ENCODE peak calls at places on chromosome 16, in ten cellular contexts. One of them, this sample, is unnamed.

GRCh38 chr16:30649725-30650368 is 913 bp upstream of the PRR14 start:
- DNase-seq in body of pancreas: no peak
- DNase-seq in heart right ventricle: no peak
- DNase-seq in thoracic aorta: no peak
- DNase-seq in A673: no peak
- DNase-seq in heart left ventricle: no peak
- DNase-seq in cardiac muscle cell: no peak
- DNase-seq in DND-41: peak; percentile 21
- DNase-seq in neural progenitor cell: no peak
- DNase-seq in Panc1: no peak
- DNase-seq in this sample: no peak

GRCh38 chr16:15765880-15766279 is 90.9 kb downstream of the MYH11 start:
- DNase-seq in cardiac muscle cell: peak; percentile 63
- DNase-seq in Panc1: peak; percentile 36
- DNase-seq in A673: peak; percentile 78
- DNase-seq in heart left ventricle: peak; percentile 30
- DNase-seq in neural progenitor cell: peak; percentile 77
- DNase-seq in DND-41: peak; percentile 54
- DNase-seq in thoracic aorta: no peak
- DNase-seq in body of pancreas: peak; percentile 23
- DNase-seq in heart right ventricle: peak; percentile 52
- DNase-seq in this sample: no peak

GRCh38 chr16:15653227-15653626 is 3.2 kb downstream of the NDE1 start:
- DNase-seq in body of pancreas: no peak
- DNase-seq in A673: no peak
- DNase-seq in neural progenitor cell: no peak
- DNase-seq in heart right ventricle: peak; percentile 31
- DNase-seq in thoracic aorta: no peak
- DNase-seq in heart left ventricle: peak; percentile 28
- DNase-seq in Panc1: no peak
- DNase-seq in DND-41: no peak
- DNase-seq in cardiac muscle cell: no peak
- DNase-seq in this sample: no peak

GRCh38 chr16:53429221-53429943 is 4.9 kb upstream of the RBL2 start:
- DNase-seq in A673: peak; percentile 34
- DNase-seq in DND-41: no peak
- DNase-seq in Panc1: no peak
- DNase-seq in thoracic aorta: no peak
- DNase-seq in heart left ventricle: no peak
- DNase-seq in body of pancreas: peak; percentile 38
- DNase-seq in heart right ventricle: no peak
- DNase-seq in neural progenitor cell: no peak
- DNase-seq in cardiac muscle cell: no peak
- DNase-seq in this sample: no peak

GRCh38 chr16:83907926-83908325 is 9.0 kb downstream of the MLYCD start:
- DNase-seq in Panc1: no peak
- DNase-seq in cardiac muscle cell: no peak
- DNase-seq in neural progenitor cell: no peak
- DNase-seq in heart left ventricle: no peak
- DNase-seq in DND-41: no peak
- DNase-seq in body of pancreas: no peak
- DNase-seq in heart right ventricle: no peak
- DNase-seq in A673: no peak
- DNase-seq in thoracic aorta: no peak
- DNase-seq in this sample: no peak

GRCh38 chr16:64846966-64847365 is 274.9 kb downstream of the CDH11 start:
- DNase-seq in heart left ventricle: no peak
- DNase-seq in Panc1: no peak
- DNase-seq in DND-41: no peak
- DNase-seq in cardiac muscle cell: no peak
- DNase-seq in body of pancreas: no peak
- DNase-seq in thoracic aorta: no peak
- DNase-seq in neural progenitor cell: no peak
- DNase-seq in A673: no peak
- DNase-seq in heart right ventricle: no peak
- DNase-seq in this sample: no peak

GRCh38 chr16:83948914-83949723 is 3.9 kb upstream of the OSGIN1 start:
- DNase-seq in heart left ventricle: no peak
- DNase-seq in neural progenitor cell: no peak
- DNase-seq in body of pancreas: no peak
- DNase-seq in A673: no peak
- DNase-seq in thoracic aorta: no peak
- DNase-seq in DND-41: no peak
- DNase-seq in heart right ventricle: no peak
- DNase-seq in Panc1: no peak
- DNase-seq in cardiac muscle cell: no peak
- DNase-seq in this sample: no peak

GRCh38 chr16:4523686-4524085 is 14.9 kb downstream of the CDIP1 start:
- DNase-seq in heart right ventricle: no peak
- DNase-seq in cardiac muscle cell: no peak
- DNase-seq in heart left ventricle: no peak
- DNase-seq in Panc1: no peak
- DNase-seq in neural progenitor cell: no peak
- DNase-seq in body of pancreas: no peak
- DNase-seq in A673: no peak
- DNase-seq in DND-41: no peak
- DNase-seq in thoracic aorta: no peak
- DNase-seq in this sample: no peak

GRCh38 chr16:6483634-6484033 is 849.0 kb upstream of the RBFOX1 start:
- DNase-seq in thoracic aorta: no peak
- DNase-seq in cardiac muscle cell: peak; percentile 62
- DNase-seq in neural progenitor cell: peak; percentile 82
- DNase-seq in heart right ventricle: no peak
- DNase-seq in A673: no peak
- DNase-seq in DND-41: no peak
- DNase-seq in heart left ventricle: no peak
- DNase-seq in body of pancreas: no peak
- DNase-seq in Panc1: no peak
- DNase-seq in this sample: no peak

GRCh38 chr16:89099905-89100304 is 6.3 kb downstream of the ACSF3 start:
- DNase-seq in heart left ventricle: no peak
- DNase-seq in neural progenitor cell: no peak
- DNase-seq in thoracic aorta: no peak
- DNase-seq in heart right ventricle: no peak
- DNase-seq in A673: no peak
- DNase-seq in DND-41: no peak
- DNase-seq in cardiac muscle cell: no peak
- DNase-seq in body of pancreas: no peak
- DNase-seq in Panc1: no peak
- DNase-seq in this sample: no peak

GRCh38 chr16:20879175-20880053 is 20.7 kb downstream of the DCUN1D3 start:
- DNase-seq in body of pancreas: no peak
- DNase-seq in heart left ventricle: no peak
- DNase-seq in heart right ventricle: no peak
- DNase-seq in A673: no peak
- DNase-seq in cardiac muscle cell: no peak
- DNase-seq in DND-41: no peak
- DNase-seq in neural progenitor cell: no peak
- DNase-seq in thoracic aorta: no peak
- DNase-seq in Panc1: no peak
- DNase-seq in this sample: no peak

GRCh38 chr16:49650603-49651002 is 205.3 kb downstream of the ZNF423 start:
- DNase-seq in neural progenitor cell: no peak
- DNase-seq in cardiac muscle cell: no peak
- DNase-seq in heart left ventricle: no peak
- DNase-seq in A673: no peak
- DNase-seq in Panc1: no peak
- DNase-seq in thoracic aorta: no peak
- DNase-seq in DND-41: no peak
- DNase-seq in body of pancreas: no peak
- DNase-seq in heart right ventricle: no peak
- DNase-seq in this sample: no peak

GRCh38 chr16:9154576-9155410 is 63.3 kb downstream of the HAPSTR1 start:
- DNase-seq in neural progenitor cell: no peak
- DNase-seq in heart right ventricle: no peak
- DNase-seq in cardiac muscle cell: no peak
- DNase-seq in Panc1: no peak
- DNase-seq in A673: no peak
- DNase-seq in DND-41: peak; percentile 78
- DNase-seq in heart left ventricle: no peak
- DNase-seq in body of pancreas: no peak
- DNase-seq in thoracic aorta: no peak
- DNase-seq in this sample: no peak
- H3K4me3 ChIP-seq in neural progenitor cell: no peak overlapping the region
- H3K4me3 ChIP-seq in heart right ventricle: no peak overlapping the region
- H3K4me3 ChIP-seq in cardiac muscle cell: no peak overlapping the region
- H3K4me3 ChIP-seq in Panc1: no peak overlapping the region
- H3K4me3 ChIP-seq in A673: no peak overlapping the region
- H3K4me3 ChIP-seq in DND-41: no peak overlapping the region
- H3K4me3 ChIP-seq in heart left ventricle: no peak overlapping the region
- H3K4me3 ChIP-seq in body of pancreas: no peak overlapping the region
- H3K4me3 ChIP-seq in thoracic aorta: no peak overlapping the region
- H3K4me3 ChIP-seq in this sample: no peak overlapping the region

GRCh38 chr16:72818286-72818845 is 229.6 kb downstream of the ZFHX3 start:
- DNase-seq in Panc1: no peak
- DNase-seq in heart right ventricle: no peak
- DNase-seq in DND-41: no peak
- DNase-seq in neural progenitor cell: peak; percentile 49
- DNase-seq in body of pancreas: no peak
- DNase-seq in A673: peak; percentile 5
- DNase-seq in thoracic aorta: no peak
- DNase-seq in cardiac muscle cell: no peak
- DNase-seq in heart left ventricle: no peak
- DNase-seq in this sample: no peak

GRCh38 chr16:72819345-72819744 is 228.6 kb downstream of the ZFHX3 start:
- DNase-seq in A673: no peak
- DNase-seq in cardiac muscle cell: no peak
- DNase-seq in heart left ventricle: no peak
- DNase-seq in DND-41: no peak
- DNase-seq in thoracic aorta: no peak
- DNase-seq in Panc1: no peak
- DNase-seq in body of pancreas: no peak
- DNase-seq in neural progenitor cell: no peak
- DNase-seq in heart right ventricle: no peak
- DNase-seq in this sample: peak; percentile 80

GRCh38 chr16:72812651-72813050 is 235.3 kb downstream of the ZFHX3 start:
- DNase-seq in neural progenitor cell: no peak
- DNase-seq in heart left ventricle: no peak
- DNase-seq in DND-41: no peak
- DNase-seq in Panc1: no peak
- DNase-seq in body of pancreas: no peak
- DNase-seq in A673: no peak
- DNase-seq in thoracic aorta: no peak
- DNase-seq in heart right ventricle: no peak
- DNase-seq in cardiac muscle cell: peak; percentile 43
- DNase-seq in this sample: no peak

GRCh38 chr16:72814226-72814625 is 233.7 kb downstream of the ZFHX3 start:
- DNase-seq in DND-41: no peak
- DNase-seq in neural progenitor cell: no peak
- DNase-seq in thoracic aorta: no peak
- DNase-seq in cardiac muscle cell: no peak
- DNase-seq in heart right ventricle: no peak
- DNase-seq in Panc1: no peak
- DNase-seq in body of pancreas: no peak
- DNase-seq in A673: no peak
- DNase-seq in heart left ventricle: no peak
- DNase-seq in this sample: peak; percentile 38

GRCh38 chr16:72815348-72816318 is 232.3 kb downstream of the ZFHX3 start:
- DNase-seq in Panc1: no peak
- DNase-seq in A673: no peak
- DNase-seq in thoracic aorta: no peak
- DNase-seq in body of pancreas: no peak
- DNase-seq in DND-41: no peak
- DNase-seq in cardiac muscle cell: no peak
- DNase-seq in neural progenitor cell: no peak
- DNase-seq in heart right ventricle: no peak
- DNase-seq in heart left ventricle: no peak
- DNase-seq in this sample: no peak
- H3K36me3 ChIP-seq in Panc1: no peaks in the 10 kb centered on the region
- H3K36me3 ChIP-seq in A673: peaks cover 7% of the 10 kb centered on the region
- H3K36me3 ChIP-seq in thoracic aorta: no peaks in the 10 kb centered on the region
- H3K36me3 ChIP-seq in body of pancreas: peaks cover 7% of the 10 kb centered on the region
- H3K36me3 ChIP-seq in DND-41: peaks cover 8% of the 10 kb centered on the region
- H3K36me3 ChIP-seq in cardiac muscle cell: no peaks in the 10 kb centered on the region
- H3K36me3 ChIP-seq in neural progenitor cell: no peaks in the 10 kb centered on the region
- H3K36me3 ChIP-seq in heart right ventricle: peaks cover 11% of the 10 kb centered on the region
- H3K36me3 ChIP-seq in heart left ventricle: peaks cover 10% of the 10 kb centered on the region
- H3K36me3 ChIP-seq in this sample: peaks cover 1% of the 10 kb centered on the region

GRCh38 chr16:86495756-86496261 is 14.5 kb upstream of the FOXF1 start:
- DNase-seq in heart left ventricle: no peak
- DNase-seq in neural progenitor cell: peak; percentile 82
- DNase-seq in DND-41: no peak
- DNase-seq in A673: no peak
- DNase-seq in thoracic aorta: no peak
- DNase-seq in heart right ventricle: no peak
- DNase-seq in body of pancreas: no peak
- DNase-seq in Panc1: no peak
- DNase-seq in cardiac muscle cell: no peak
- DNase-seq in this sample: no peak
- H3K4me3 ChIP-seq in heart left ventricle: no peak overlapping the region
- H3K4me3 ChIP-seq in neural progenitor cell: no peak overlapping the region
- H3K4me3 ChIP-seq in DND-41: no peak overlapping the region
- H3K4me3 ChIP-seq in A673: no peak overlapping the region
- H3K4me3 ChIP-seq in thoracic aorta: no peak overlapping the region
- H3K4me3 ChIP-seq in heart right ventricle: no peak overlapping the region
- H3K4me3 ChIP-seq in body of pancreas: no peak overlapping the region
- H3K4me3 ChIP-seq in Panc1: no peak overlapping the region
- H3K4me3 ChIP-seq in cardiac muscle cell: no peak overlapping the region
- H3K4me3 ChIP-seq in this sample: no peak overlapping the region

GRCh38 chr16:67068212-67068753 is 39.3 kb downstream of the CBFB start:
- DNase-seq in heart left ventricle: no peak
- DNase-seq in cardiac muscle cell: no peak
- DNase-seq in heart right ventricle: no peak
- DNase-seq in neural progenitor cell: no peak
- DNase-seq in body of pancreas: no peak
- DNase-seq in Panc1: no peak
- DNase-seq in DND-41: no peak
- DNase-seq in A673: no peak
- DNase-seq in thoracic aorta: no peak
- DNase-seq in this sample: no peak

DNA sequence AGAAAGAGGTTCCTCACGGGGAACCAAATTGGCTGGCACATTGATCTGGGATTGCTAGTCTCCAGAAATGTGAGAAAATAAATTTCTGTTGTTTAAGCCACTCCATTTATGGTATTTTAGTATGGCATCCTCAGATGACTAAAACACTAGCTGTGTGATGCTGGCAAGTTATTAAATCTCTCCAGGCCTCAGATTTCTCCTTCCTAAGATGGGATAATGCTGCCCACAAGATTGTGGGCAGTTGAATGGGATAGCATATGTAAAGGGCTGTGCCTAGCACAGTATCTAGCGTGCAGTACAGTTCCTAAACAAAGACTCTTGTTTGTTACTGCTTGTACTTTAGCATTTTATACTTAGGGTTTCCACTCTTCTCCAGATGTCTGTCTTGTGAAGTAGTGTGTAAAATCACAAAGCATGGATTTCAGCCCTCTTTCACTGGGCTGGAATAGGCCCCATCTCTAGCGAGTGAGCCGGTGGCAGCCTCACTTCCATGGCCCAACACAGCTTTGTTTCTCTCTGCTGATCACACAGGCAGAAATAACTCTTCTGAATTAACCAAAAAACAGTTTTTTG is 38.2 kb upstream of the PHAF1 start:
- DNase-seq in heart right ventricle: no peak
- DNase-seq in cardiac muscle cell: no peak
- DNase-seq in thoracic aorta: no peak
- DNase-seq in A673: no peak
- DNase-seq in Panc1: no peak
- DNase-seq in body of pancreas: no peak
- DNase-seq in neural progenitor cell: no peak
- DNase-seq in heart left ventricle: no peak
- DNase-seq in DND-41: no peak
- DNase-seq in this sample: no peak
- H3K36me3 ChIP-seq in heart right ventricle: peaks cover 92% of the 10 kb centered on the region
- H3K36me3 ChIP-seq in cardiac muscle cell: peaks cover 22% of the 10 kb centered on the region
- H3K36me3 ChIP-seq in thoracic aorta: peaks cover 35% of the 10 kb centered on the region
- H3K36me3 ChIP-seq in A673: peaks cover 65% of the 10 kb centered on the region
- H3K36me3 ChIP-seq in Panc1: peaks cover 7% of the 10 kb centered on the region
- H3K36me3 ChIP-seq in body of pancreas: peaks cover 17% of the 10 kb centered on the region
- H3K36me3 ChIP-seq in neural progenitor cell: peaks cover 12% of the 10 kb centered on the region
- H3K36me3 ChIP-seq in heart left ventricle: peaks cover 86% of the 10 kb centered on the region
- H3K36me3 ChIP-seq in DND-41: peaks cover 84% of the 10 kb centered on the region
- H3K36me3 ChIP-seq in this sample: peaks cover 1% of the 10 kb centered on the region

GRCh38 chr16:48246066-48246465 is 1.3 kb downstream of the ABCC11 start:
- DNase-seq in heart left ventricle: no peak
- DNase-seq in DND-41: no peak
- DNase-seq in cardiac muscle cell: no peak
- DNase-seq in heart right ventricle: no peak
- DNase-seq in A673: no peak
- DNase-seq in neural progenitor cell: no peak
- DNase-seq in Panc1: no peak
- DNase-seq in body of pancreas: no peak
- DNase-seq in thoracic aorta: no peak
- DNase-seq in this sample: no peak
- H3K4me3 ChIP-seq in heart left ventricle: no peak overlapping the region
- H3K4me3 ChIP-seq in DND-41: no peak overlapping the region
- H3K4me3 ChIP-seq in cardiac muscle cell: no peak overlapping the region
- H3K4me3 ChIP-seq in heart right ventricle: peak overlapping the region; percentile 63
- H3K4me3 ChIP-seq in A673: no peak overlapping the region
- H3K4me3 ChIP-seq in neural progenitor cell: no peak overlapping the region
- H3K4me3 ChIP-seq in Panc1: no peak overlapping the region
- H3K4me3 ChIP-seq in body of pancreas: no peak overlapping the region
- H3K4me3 ChIP-seq in thoracic aorta: peak overlapping the region; percentile 99
- H3K4me3 ChIP-seq in this sample: no peak overlapping the region

This sample was measured in kidney epithelial cell.